ENCODE peak calls at places on chromosomes 16 and 17, in four cellular contexts. One of them, this sample, is unnamed.

GRCh38 chr17:44200478-44201155 is 933 bp upstream of the ATXN7L3 start:
- DNase-seq in NCI-H1092: peak; percentile 65
- DNase-seq in activated gamma-delta T cell treated with anti-CD3 and anti-CD28 coated beads, Interleukin-2, amount 50 U/mL, for 16 hours: no peak
- DNase-seq in bronchial epithelial cell: no peak
- DNase-seq in this sample: no peak

GRCh38 chr16:1760911-1761310 is 10.4 kb downstream of the NME3 start:
- DNase-seq in bronchial epithelial cell: no peak
- DNase-seq in NCI-H1092: no peak
- DNase-seq in activated gamma-delta T cell treated with anti-CD3 and anti-CD28 coated beads, Interleukin-2, amount 50 U/mL, for 16 hours: no peak
- DNase-seq in this sample: no peak

GRCh38 chr17:1197781-1198490 is 18.2 kb upstream of the ABR start:
- DNase-seq in bronchial epithelial cell: no peak
- DNase-seq in activated gamma-delta T cell treated with anti-CD3 and anti-CD28 coated beads, Interleukin-2, amount 50 U/mL, for 16 hours: peak; percentile 59
- DNase-seq in NCI-H1092: no peak
- DNase-seq in this sample: peak; percentile 71

GRCh38 chr16:1430759-1431496 is at the start of gene PERCC1:
- DNase-seq in bronchial epithelial cell: no peak
- DNase-seq in activated gamma-delta T cell treated with anti-CD3 and anti-CD28 coated beads, Interleukin-2, amount 50 U/mL, for 16 hours: no peak
- DNase-seq in NCI-H1092: peak; percentile 75
- DNase-seq in this sample: no peak

GRCh38 chr17:8044819-8045810 is 6.3 kb downstream of the ALOX15B start:
- DNase-seq in bronchial epithelial cell: no peak
- DNase-seq in NCI-H1092: no peak
- DNase-seq in activated gamma-delta T cell treated with anti-CD3 and anti-CD28 coated beads, Interleukin-2, amount 50 U/mL, for 16 hours: no peak
- DNase-seq in this sample: no peak

GRCh38 chr17:73803867-73804539 is 159.8 kb upstream of the SDK2 start:
- DNase-seq in bronchial epithelial cell: no peak
- DNase-seq in activated gamma-delta T cell treated with anti-CD3 and anti-CD28 coated beads, Interleukin-2, amount 50 U/mL, for 16 hours: no peak
- DNase-seq in NCI-H1092: peak; percentile 81
- DNase-seq in this sample: no peak

GRCh38 chr17:27518750-27519521 is 62.7 kb downstream of the KSR1 start:
- DNase-seq in bronchial epithelial cell: peak; percentile 52
- DNase-seq in activated gamma-delta T cell treated with anti-CD3 and anti-CD28 coated beads, Interleukin-2, amount 50 U/mL, for 16 hours: no peak
- DNase-seq in NCI-H1092: no peak
- DNase-seq in this sample: no peak

GRCh38 chr16:66682271-66682670 is 14.3 kb downstream of the CMTM4 start:
- DNase-seq in bronchial epithelial cell: no peak
- DNase-seq in NCI-H1092: no peak
- DNase-seq in activated gamma-delta T cell treated with anti-CD3 and anti-CD28 coated beads, Interleukin-2, amount 50 U/mL, for 16 hours: no peak
- DNase-seq in this sample: no peak

GRCh38 chr17:58520843-58521430 is 6.5 kb upstream of the MTMR4 start:
- DNase-seq in activated gamma-delta T cell treated with anti-CD3 and anti-CD28 coated beads, Interleukin-2, amount 50 U/mL, for 16 hours: no peak
- DNase-seq in bronchial epithelial cell: no peak
- DNase-seq in NCI-H1092: no peak
- DNase-seq in this sample: no peak

GRCh38 chr17:57407287-57408063 is 151.2 kb downstream of the MSI2 start:
- DNase-seq in NCI-H1092: peak; percentile 19
- DNase-seq in bronchial epithelial cell: peak; percentile 47
- DNase-seq in activated gamma-delta T cell treated with anti-CD3 and anti-CD28 coated beads, Interleukin-2, amount 50 U/mL, for 16 hours: no peak
- DNase-seq in this sample: no peak